ENCODE peak calls at places on chromosomes 1 and 21, in seven cellular contexts. O is AG08395; K is SIG-M5; V is pancreas; I is testis; S is HS-5; U is activated T-helper 2 cell treated with anti-CD3 and anti-CD28 coated beads, Interferon-gamma antibody, Interleukin-2, Interleukin-4, amounts not matched to agents 10 μg/mL and 5 μg/mL and 100 μg/mL, durations not matched to agents 14 hours and 24 hours and 36 hours. Y is an unnamed sample.

GRCh38 chr1:145953861-145954260 is 4.0 kb downstream of the LIX1L start:
- DNase-seq in K (no peak), V (no peak), I (no peak), O (no peak), U (no peak), S (no peak), Y (no peak)

GRCh38 chr1:58968360-58968952 is 184.6 kb upstream of the JUN start:
- DNase-seq in O (peak; percentile 60), U (peak; percentile 43), V (peak; percentile 89), S (no peak), K (no peak), I (peak; percentile 77), Y (peak; percentile 45)

GRCh38 chr1:242002072-242002471 is 3.2 kb upstream of the MAP1LC3C start:
- DNase-seq in I (no peak), K (no peak), S (no peak), O (peak; percentile 46), U (no peak), V (no peak), Y (no peak)

GRCh38 chr1:119144813-119145212 is 4.4 kb upstream of the WARS2 start:
- DNase-seq in U (no peak), V (no peak), I (no peak), O (no peak), S (no peak), K (no peak), Y (no peak)

GRCh38 chr1:33155877-33156538 is 25.8 kb downstream of the TRIM62 start:
- DNase-seq in U (no peak), S (no peak), I (no peak), K (no peak), V (no peak), O (no peak), Y (no peak)

GRCh38 chr21:45745256-45745655 is 101.7 kb downstream of the PCBP3 start:
- DNase-seq in I (no peak), V (no peak), S (no peak), O (no peak), U (no peak), K (no peak), Y (no peak)

GRCh38 chr1:231867607-231868006 is 241.0 kb downstream of the DISC1 start:
- DNase-seq in O (no peak), V (no peak), K (no peak), I (no peak), S (no peak), U (no peak), Y (no peak)

GRCh38 chr21:44822484-44823178 is 4.8 kb upstream of the SUMO3 start:
- DNase-seq in U (no peak), I (no peak), S (no peak), K (no peak), O (no peak), V (no peak), Y (no peak)

Y was measured in GM04503.